ENCODE peak calls at places on chromosomes 3 and 15, in six cellular contexts. E, M, K, U, I and H are unnamed samples.

GRCh38 chr3:34005886-34006285 is 207.5 kb downstream of the PDCD6IP start:
- DNase-seq in M (no peak), U (no peak), E (no peak), K (no peak), I (no peak), H (no peak)

GRCh38 chr15:90002428-90002844 is 1.3 kb downstream of the ZNF710 start:
- DNase-seq in U (peak; percentile 81), K (peak; percentile 43), I (peak; percentile 58), E (no peak), M (peak; percentile 57), H (peak; percentile 71)

GRCh38 chr15:101027273-101027901 is 108.2 kb downstream of the LRRK1 start:
- DNase-seq in K (no peak), E (peak; percentile 25), U (peak; percentile 75), I (peak; percentile 48), M (no peak), H (no peak)

GRCh38 chr3:30354972-30355371 is 251.4 kb upstream of the TGFBR2 start:
- DNase-seq in U (no peak), E (no peak), I (peak; percentile 46), K (no peak), M (no peak), H (no peak)

GRCh38 chr3:31371464-31371863 is 161.3 kb upstream of the STT3B start:
- DNase-seq in K (no peak), U (no peak), E (no peak), I (no peak), M (no peak), H (no peak)

GRCh38 chr15:90270502-90271150 is 5.2 kb downstream of the NGRN start:
- DNase-seq in I (no peak), E (no peak), U (no peak), K (no peak), M (no peak), H (no peak)

GRCh38 chr3:67416703-67417102 is 237.7 kb downstream of the SUCLG2 start:
- DNase-seq in I (no peak), U (no peak), K (no peak), M (no peak), E (no peak), H (no peak)

GRCh38 chr3:10344147-10344943 is 23.4 kb upstream of the SEC13 start:
- DNase-seq in K (peak; percentile 77), I (peak; percentile 55), U (peak; percentile 56), E (peak; percentile 50), M (peak; percentile 68), H (peak; percentile 86)

GRCh38 chr15:65423977-65424679 is 1.4 kb upstream of the IGDCC4 start:
- DNase-seq in U (no peak), M (no peak), K (no peak), I (peak; percentile 78), E (no peak), H (no peak)

GRCh38 chr15:95972136-95972553 is 358.4 kb upstream of the NR2F2 start:
- DNase-seq in I (peak; percentile 13), E (no peak), U (no peak), K (no peak), M (no peak), H (no peak)

GRCh38 chr15:39605146-39605545 is 24.3 kb downstream of the THBS1 start:
- DNase-seq in E (no peak), I (no peak), K (no peak), M (no peak), U (no peak), H (no peak)

GRCh38 chr15:88069561-88069960 is 187.0 kb downstream of the NTRK3 start:
- DNase-seq in K (no peak), M (no peak), E (no peak), U (no peak), I (no peak), H (no peak)

GRCh38 chr3:141063831-141064230 is 12.7 kb downstream of the SPSB4 start:
- DNase-seq in K (no peak), U (no peak), M (no peak), I (no peak), E (no peak), H (no peak)

GRCh38 chr3:180280601-180281000 is 243.9 kb upstream of the PEX5L start:
- DNase-seq in M (no peak), E (no peak), K (no peak), I (peak; percentile 63), U (no peak), H (no peak)

GRCh38 chr3:152508705-152509104 is 240.0 kb downstream of the MBNL1 start:
- DNase-seq in K (no peak), I (peak; percentile 45), U (no peak), M (no peak), E (no peak), H (no peak)

GRCh38 chr3:54138937-54139547 is 16.7 kb downstream of the CACNA2D3 start:
- DNase-seq in K (no peak), U (no peak), M (no peak), E (no peak), I (no peak), H (no peak)

GRCh38 chr3:144265527-144266100 is 294.0 kb downstream of the DIPK2A start:
- DNase-seq in I (no peak), U (no peak), K (no peak), M (no peak), E (no peak), H (no peak)

GRCh38 chr15:58561321-58561720 is 129.5 kb downstream of the LIPC start:
- DNase-seq in I (no peak), E (no peak), K (no peak), M (no peak), U (no peak), H (no peak)

GRCh38 chr3:150547045-150547753 is 612 bp downstream of the EIF2A start:
- DNase-seq in U (no peak), M (no peak), K (no peak), E (no peak), I (peak; percentile 40), H (no peak)

GRCh38 chr3:98954806-98955205 is 53.3 kb upstream of the DCBLD2 start:
- DNase-seq in M (no peak), U (no peak), I (peak; percentile 60), K (no peak), E (no peak), H (no peak)

GRCh38 chr3:62027796-62028195 is 345.6 kb downstream of the FEZF2 start:
- DNase-seq in E (no peak), I (no peak), K (no peak), U (no peak), M (no peak), H (no peak)

GRCh38 chr3:123479891-123480290 is 31.0 kb upstream of the ADCY5 start:
- DNase-seq in I (no peak), U (no peak), E (no peak), K (no peak), M (no peak), H (no peak)

GRCh38 chr3:11145888-11146287 is 8.4 kb upstream of the HRH1 start:
- DNase-seq in M (no peak), K (no peak), E (no peak), I (peak; percentile 86), U (no peak), H (no peak)

GRCh38 chr3:123884258-123884831 is at the start of gene MYLK:
- DNase-seq in I (peak; percentile 71), K (peak; percentile 95), M (peak; percentile 86), U (peak; percentile 95), E (peak; percentile 65), H (peak; percentile 83)

GRCh38 chr3:57556459-57557087 is 499 bp downstream of the PDE12 start:
- DNase-seq in K (peak; percentile 41), I (peak; percentile 40), U (peak; percentile 76), E (peak; percentile 39), M (peak; percentile 64), H (peak; percentile 52)

GRCh38 chr3:182973047-182973446 is 7.3 kb downstream of the DCUN1D1 start:
- DNase-seq in K (no peak), M (no peak), I (no peak), E (no peak), U (no peak), H (no peak)

GRCh38 chr15:60138397-60138968 is 134.4 kb downstream of the FOXB1 start:
- DNase-seq in K (no peak), I (no peak), E (no peak), U (no peak), M (no peak), H (no peak)

GRCh38 chr15:60137711-60138396 is 133.7 kb downstream of the FOXB1 start:
- DNase-seq in M (no peak), U (no peak), K (no peak), E (no peak), I (peak; percentile 51), H (no peak)

GRCh38 chr15:60130811-60131210 is 126.7 kb downstream of the FOXB1 start:
- DNase-seq in K (no peak), M (no peak), I (no peak), E (no peak), U (no peak), H (no peak)

GRCh38 chr15:60135961-60136360 is 131.8 kb downstream of the FOXB1 start:
- DNase-seq in M (no peak), U (no peak), I (no peak), E (no peak), K (no peak), H (no peak)

DNA sequence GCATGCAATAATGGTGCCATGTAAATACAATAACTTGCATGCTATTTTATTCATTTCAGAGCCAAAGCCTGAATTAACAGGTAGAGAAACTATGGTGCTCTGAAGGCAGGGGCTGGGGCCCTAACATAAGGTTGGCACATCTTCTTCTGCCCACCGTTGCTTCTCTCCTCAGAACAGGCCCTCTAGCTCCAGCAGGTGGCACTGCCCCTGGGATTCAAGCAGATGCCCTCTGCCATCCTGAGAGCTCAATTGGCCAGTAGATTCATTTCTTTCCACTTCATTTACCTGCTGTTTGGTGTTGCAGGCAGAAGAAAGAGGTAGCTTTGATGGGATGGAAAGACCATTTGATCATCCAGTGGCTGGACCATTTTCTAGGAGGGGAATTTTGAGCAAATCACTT is 130.5 kb downstream of the FOXB1 start:
- DNase-seq in I (peak; percentile 21), M (no peak), K (no peak), E (no peak), U (no peak), H (no peak)
- TF ChIP-seq CTCF in I (peak; percentile 43), M (no peak), K (no peak), E (no peak), U (no peak), H (no peak)

DNA sequence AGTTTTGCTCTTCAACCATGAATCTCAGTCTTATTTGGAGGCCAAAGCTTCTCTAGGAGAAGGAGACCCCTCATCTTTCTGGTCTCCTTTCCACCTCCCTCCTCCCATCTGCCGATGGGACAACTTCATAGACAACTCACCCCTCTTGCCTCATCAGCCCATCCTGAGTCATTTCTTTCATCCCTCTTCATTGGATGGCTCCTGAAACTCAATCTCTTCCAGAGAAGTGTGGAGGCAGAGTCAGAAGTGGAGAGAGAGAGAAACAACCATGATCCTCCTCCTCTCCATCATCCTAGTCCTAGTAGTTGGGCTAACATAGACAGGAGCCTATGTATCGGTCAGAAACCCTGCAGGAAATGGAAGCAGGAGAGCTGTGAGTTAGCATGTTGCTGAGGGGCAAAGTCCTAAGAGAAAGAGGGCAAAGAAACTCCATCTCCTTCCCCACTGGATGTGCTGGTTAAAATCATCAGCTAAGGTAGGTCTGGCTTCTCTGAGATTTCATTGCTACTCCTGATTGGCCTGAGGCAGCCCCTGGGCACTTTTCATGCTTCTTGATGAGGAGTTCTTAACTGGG is 21.3 kb upstream of the HCN4 start:
- DNase-seq in K (no peak), U (no peak), I (no peak), E (no peak), M (no peak), H (no peak)
- TF ChIP-seq CTCF in K (no peak), U (no peak), I (no peak), E (no peak), M (no peak), H (no peak)

GRCh38 chr3:148880681-148881080 is 15.6 kb downstream of the CPA3 start:
- DNase-seq in M (no peak), E (no peak), K (no peak), I (no peak), U (no peak), H (no peak)
- TF ChIP-seq CTCF in M (no peak), E (no peak), K (no peak), I (no peak), U (no peak), H (no peak)

GRCh38 chr3:172131746-172132145 is 92.4 kb downstream of the FNDC3B start:
- DNase-seq in U (no peak), E (no peak), M (no peak), I (no peak), K (no peak), H (no peak)
- TF ChIP-seq CTCF in U (no peak), E (no peak), M (no peak), I (no peak), K (no peak), H (no peak)